ENCODE peak calls at places on chromosomes 13 and 19, in four cellular contexts. X, B, L and V are unnamed samples.

GRCh38 chr13:97234742-97235141 is 12.6 kb downstream of the MBNL2 start:
- DNase-seq in L (no peak), X (no peak), B (no peak), V (no peak)

GRCh38 chr13:108686027-108686426 is 56.6 kb downstream of the MYO16 start:
- DNase-seq in B (no peak), X (no peak), L (no peak), V (no peak)

GRCh38 chr19:48966541-48967345 is 1.6 kb downstream of the FTL start:
- DNase-seq in X (no peak), B (peak; percentile 22), L (no peak), V (peak; percentile 33)

GRCh38 chr13:49258097-49258796 is 10.5 kb downstream of the CDADC1 start:
- DNase-seq in X (no peak), B (no peak), L (no peak), V (no peak)

GRCh38 chr13:81596224-81596753 is 1255.4 kb upstream of the SPRY2 start:
- DNase-seq in X (no peak), B (no peak), L (no peak), V (no peak)

GRCh38 chr13:102405499-102406079 is 3.7 kb upstream of the FGF14 start:
- DNase-seq in B (peak; percentile 13), X (peak; percentile 24), L (no peak), V (peak; percentile 36)

GRCh38 chr13:99303863-99304521 is 3.2 kb downstream of the GPR183 start:
- DNase-seq in B (no peak), L (no peak), X (no peak), V (no peak)

GRCh38 chr13:94700536-94700935 is 11.8 kb downstream of the SOX21 start:
- DNase-seq in L (no peak), B (no peak), X (no peak), V (no peak)

GRCh38 chr13:49777746-49778614 is 14.5 kb downstream of the KPNA3 start:
- DNase-seq in X (no peak), L (no peak), B (no peak), V (peak; percentile 6)

GRCh38 chr19:31515931-31516330 is 166.7 kb upstream of the TSHZ3 start:
- DNase-seq in B (no peak), X (no peak), L (no peak), V (peak; percentile 58)

GRCh38 chr19:29121684-29122083 is 91.3 kb downstream of the UQCRFS1 start:
- DNase-seq in B (peak; percentile 22), L (no peak), X (no peak), V (peak; percentile 23)

GRCh38 chr19:10580979-10581631 is 6.0 kb downstream of the AP1M2 start:
- DNase-seq in B (peak; percentile 95), X (peak; percentile 90), L (peak; percentile 90), V (peak; percentile 81)

GRCh38 chr19:42606660-42607351 is 12.1 kb upstream of the CEACAM8 start:
- DNase-seq in L (no peak), B (peak; percentile 28), X (peak; percentile 57), V (peak; percentile 39)

GRCh38 chr13:112105244-112105681 is 38.3 kb downstream of the SOX1 start:
- DNase-seq in L (no peak), B (no peak), X (no peak), V (no peak)

GRCh38 chr13:82330499-82330898 is 1551.8 kb downstream of the SLITRK1 start:
- DNase-seq in B (peak; percentile 6), L (no peak), X (no peak), V (no peak)

GRCh38 chr13:87810920-87811344 is 139.8 kb downstream of the SLITRK5 start:
- DNase-seq in X (no peak), B (no peak), L (no peak), V (no peak)

GRCh38 chr19:2540646-2541454 is 64.9 kb downstream of the GADD45B start:
- DNase-seq in B (peak; percentile 98), L (peak; percentile 87), X (no peak), V (peak; percentile 98)

GRCh38 chr13:59963827-59964226 is 199.9 kb downstream of the DIAPH3 start:
- DNase-seq in L (no peak), B (no peak), X (no peak), V (no peak)

GRCh38 chr13:106569233-106570095 is 1.5 kb upstream of the ARGLU1 start:
- DNase-seq in L (no peak), X (no peak), B (no peak), V (no peak)

GRCh38 chr19:38862321-38863059 is 12.7 kb upstream of the HNRNPL start:
- DNase-seq in X (no peak), B (peak; percentile 76), L (peak; percentile 81), V (peak; percentile 48)

GRCh38 chr13:114022876-114023275 is 49.0 kb upstream of the C13orf46 start:
- DNase-seq in X (no peak), B (no peak), L (no peak), V (no peak)

GRCh38 chr13:105982219-105982618 is 553.2 kb downstream of the EFNB2 start:
- DNase-seq in B (no peak), L (no peak), X (no peak), V (no peak)

GRCh38 chr19:11281336-11282049 is 14.5 kb upstream of the TSPAN16 start:
- DNase-seq in X (no peak), L (no peak), B (no peak), V (peak; percentile 29)

GRCh38 chr19:55460670-55461258 is 678 bp downstream of the ISOC2 start:
- DNase-seq in X (peak; percentile 74), B (peak; percentile 91), L (peak; percentile 87), V (peak; percentile 81)

GRCh38 chr19:56476671-56477428 is at the start of gene ZNF667:
- DNase-seq in X (peak; percentile 69), B (peak; percentile 21), L (no peak), V (peak; percentile 61)

GRCh38 chr19:1087813-1088418 is 7.3 kb downstream of the POLR2E start:
- DNase-seq in X (no peak), L (no peak), B (no peak), V (no peak)

GRCh38 chr13:41065098-41065497 is 3.8 kb downstream of the WBP4 start:
- DNase-seq in B (peak; percentile 83), L (no peak), X (no peak), V (peak; percentile 71)

GRCh38 chr19:30445385-30445784 is 73.2 kb downstream of the ZNF536 start:
- DNase-seq in B (no peak), L (no peak), X (no peak), V (no peak)

GRCh38 chr19:46710687-46711086 is 6.2 kb downstream of the PRKD2 start:
- DNase-seq in L (no peak), X (peak; percentile 25), B (no peak), V (no peak)

GRCh38 chr19:2756477-2756876 is 16.7 kb upstream of the SLC39A3 start:
- DNase-seq in L (no peak), B (no peak), X (no peak), V (no peak)

GRCh38 chr13:87666826-87667225 is 4.3 kb upstream of the SLITRK5 start:
- DNase-seq in X (no peak), B (no peak), L (no peak), V (no peak)

GRCh38 chr19:42421591-42422031 is 5.6 kb downstream of the LIPE start:
- DNase-seq in X (no peak), L (peak; percentile 60), B (peak; percentile 10), V (peak; percentile 90)

GRCh38 chr19:823565-824121 is 1.9 kb upstream of the PLPPR3 start:
- DNase-seq in B (no peak), L (no peak), X (no peak), V (no peak)

GRCh38 chr13:99969934-99970760 is 1.4 kb downstream of the ZIC5 start:
- DNase-seq in B (no peak), X (peak; percentile 72), L (no peak), V (no peak)

GRCh38 chr19:39411006-39411831 is 1.2 kb upstream of the PLEKHG2 start:
- DNase-seq in X (no peak), B (no peak), L (peak; percentile 73), V (peak; percentile 65)

GRCh38 chr13:33087091-33087490 is 70.9 kb downstream of the KL start:
- DNase-seq in L (no peak), B (no peak), X (no peak), V (no peak)

GRCh38 chr19:6997679-6998445 is 23.4 kb downstream of the MBD3L2B start:
- DNase-seq in X (no peak), B (no peak), L (no peak), V (peak; percentile 7)

GRCh38 chr13:75666646-75667351 is 30.7 kb downstream of the LMO7 start:
- DNase-seq in X (no peak), L (no peak), B (peak; percentile 68), V (peak; percentile 77)

GRCh38 chr13:29383476-29383875 is 212.0 kb downstream of the SLC7A1 start:
- DNase-seq in X (no peak), L (no peak), B (no peak), V (no peak)

GRCh38 chr13:29384466-29384865 is 211.0 kb downstream of the SLC7A1 start:
- DNase-seq in B (no peak), X (no peak), L (no peak), V (no peak)

GRCh38 chr13:29382021-29382420 is 213.5 kb downstream of the SLC7A1 start:
- DNase-seq in X (no peak), L (no peak), B (no peak), V (no peak)

DNA sequence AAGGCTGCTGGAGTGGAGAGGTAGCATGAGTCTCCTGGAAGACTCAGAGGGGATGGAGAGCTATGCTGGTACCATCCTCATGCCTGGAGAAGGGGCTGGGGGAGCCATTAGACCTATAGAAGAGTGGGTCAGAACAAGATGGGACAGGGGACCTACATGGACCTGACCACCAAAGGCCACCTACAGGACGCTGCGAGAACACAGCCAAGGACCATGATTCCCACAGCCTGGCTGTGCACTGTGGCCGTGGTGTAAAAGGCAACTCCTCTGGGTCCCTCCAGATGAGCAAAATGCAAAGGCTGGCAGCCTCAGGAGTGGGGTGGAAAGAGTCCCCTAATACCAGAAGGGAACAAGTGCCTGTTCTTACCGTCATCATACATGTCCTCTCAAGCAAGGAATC is 216.2 kb downstream of the SLC7A1 start:
- DNase-seq in X (no peak), L (no peak), B (no peak), V (no peak)
- TF ChIP-seq CTCF in X (no peak), L (no peak), B (no peak), V (no peak)

GRCh38 chr13:25902946-25903345 is 148.9 kb downstream of the SHISA2 start:
- DNase-seq in L (no peak), B (no peak), X (no peak), V (no peak)
- H3K4me3 ChIP-seq in L (no peak overlapping the region), B (no peak overlapping the region), X (no peak overlapping the region), V (no peak overlapping the region)

GRCh38 chr13:46905249-46905648 is 8.4 kb upstream of the HTR2A start:
- DNase-seq in L (no peak), X (no peak), B (peak; percentile 31), V (peak; percentile 30)
- TF ChIP-seq CTCF in L (no peak), X (no peak), B (peak; percentile 21), V (peak; percentile 12)

GRCh38 chr19:17304386-17305047 is 1.2 kb upstream of the MRPL34 start:
- DNase-seq in L (peak; percentile 29), B (no peak), X (no peak), V (peak; percentile 39)

GRCh38 chr19:17303940-17304267 is 679 bp upstream of the ABHD8 start:
- DNase-seq in X (no peak), B (no peak), L (peak; percentile 26), V (peak; percentile 80)

GRCh38 chr19:17306285-17306714 is 628 bp downstream of the MRPL34 start:
- DNase-seq in X (peak; percentile 26), B (no peak), L (no peak), V (no peak)

GRCh38 chr19:17305517-17306284 is at the start of gene MRPL34:
- DNase-seq in B (peak; percentile 99), X (peak; percentile 96), L (peak; percentile 97), V (peak; percentile 99)

DNA sequence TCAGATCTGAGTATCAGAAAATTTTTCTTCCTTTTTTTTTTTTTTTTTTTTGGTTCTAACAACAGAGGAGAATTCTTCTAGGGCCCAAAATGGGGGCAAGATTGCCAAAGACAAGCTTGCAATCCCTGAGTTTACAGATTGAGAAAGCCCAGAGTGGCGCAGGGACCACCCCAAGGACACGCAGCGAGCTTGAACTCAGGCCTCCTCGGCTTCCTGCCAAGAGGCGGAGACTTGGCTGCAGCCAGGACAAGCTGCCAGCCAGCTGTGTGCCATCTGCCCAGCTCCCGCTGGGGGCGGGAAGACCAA is 508 bp upstream of the MRPL34 start:
- DNase-seq in X (no peak), B (no peak), L (no peak), V (no peak)
- H3K4me3 ChIP-seq in X (peak overlapping the region; percentile 70), B (peak overlapping the region; percentile 85), L (peak overlapping the region; percentile 77), V (peak overlapping the region; percentile 88)